ENCODE peak calls at places on chromosomes 4 and X, in nine cellular contexts. Z, W, O, T, K, X, J, E and B are unnamed samples. For H3K4me1, the result is how much of the 10 kb centered on the place peaks cover.

GRCh38 chr4:91958651-91959050 is 345.1 kb upstream of the GRID2 start:
- DNase-seq in Z (no peak), W (no peak), O (no peak), T (no peak), K (no peak), X (no peak), J (no peak), E (peak), B (no peak)

GRCh38 chrX:52015794-52016193 is 53.2 kb downstream of the MAGED4B start:
- DNase-seq in Z (no peak), W (no peak), O (no peak), T (no peak), K (no peak), X (no peak), J (no peak), E (peak), B (no peak)

GRCh38 chr4:106864231-106864630 is 171.9 kb downstream of the DKK2 start:
- DNase-seq in Z (no peak), W (no peak), O (no peak), T (no peak), K (no peak), X (no peak), J (no peak), E (no peak), B (no peak)

GRCh38 chr4:152310223-152310622 is 225.7 kb downstream of the FBXW7 start:
- DNase-seq in Z (no peak), W (no peak), O (no peak), T (no peak), K (peak), X (no peak), J (no peak), E (peak), B (no peak)

GRCh38 chr4:101670897-101671296 is 119.6 kb upstream of the BANK1 start:
- DNase-seq in Z (no peak), W (no peak), O (no peak), T (peak), K (no peak), X (no peak), J (no peak), E (no peak), B (no peak)

GRCh38 chrX:30821116-30821515 is 67.9 kb downstream of the TAB3 start:
- DNase-seq in Z (no peak), W (no peak), O (no peak), T (no peak), K (no peak), X (no peak), J (no peak), E (no peak), B (no peak)

GRCh38 chr4:7607156-7607910 is 172.6 kb upstream of the PSAPL1 start:
- DNase-seq in Z (no peak), W (no peak), O (no peak), T (no peak), K (no peak), X (no peak), J (peak), E (no peak), B (no peak)

GRCh38 chr4:98283219-98284199 is 22.3 kb downstream of the RAP1GDS1 start:
- DNase-seq in Z (no peak), W (no peak), O (no peak), T (no peak), K (peak), X (no peak), J (no peak), E (no peak), B (no peak)

GRCh38 chr4:124104101-124104500 is 608.4 kb downstream of the ANKRD50 start:
- DNase-seq in Z (no peak), W (no peak), O (peak), T (no peak), K (peak), X (no peak), J (no peak), E (no peak), B (no peak)

GRCh38 chrX:30762754-30763153 is 109.5 kb downstream of the GK start:
- DNase-seq in Z (no peak), W (no peak), O (no peak), T (no peak), K (no peak), X (no peak), J (no peak), E (no peak), B (no peak)

GRCh38 chr4:155526452-155527169 is 140.0 kb upstream of the GUCY1A1 start:
- DNase-seq in Z (no peak), W (no peak), O (no peak), T (no peak), K (no peak), X (no peak), J (no peak), E (no peak), B (no peak)
- H3K4me1 ChIP-seq in Z (under half), W (under half), O (under half), T (under half), K (under half), X (under half), J (under half), E (under half), B (under half)

GRCh38 chrX:2693123-2693438 is 2.0 kb downstream of the CD99 start:
- DNase-seq in Z (no peak), W (peak), O (no peak), T (no peak), K (no peak), X (no peak), J (no peak), E (no peak), B (no peak)
- H3K27ac ChIP-seq in Z (peak), W (peak), O (peak), T (no peak), K (no peak), X (peak), J (no peak), E (no peak), B (peak)

DNA sequence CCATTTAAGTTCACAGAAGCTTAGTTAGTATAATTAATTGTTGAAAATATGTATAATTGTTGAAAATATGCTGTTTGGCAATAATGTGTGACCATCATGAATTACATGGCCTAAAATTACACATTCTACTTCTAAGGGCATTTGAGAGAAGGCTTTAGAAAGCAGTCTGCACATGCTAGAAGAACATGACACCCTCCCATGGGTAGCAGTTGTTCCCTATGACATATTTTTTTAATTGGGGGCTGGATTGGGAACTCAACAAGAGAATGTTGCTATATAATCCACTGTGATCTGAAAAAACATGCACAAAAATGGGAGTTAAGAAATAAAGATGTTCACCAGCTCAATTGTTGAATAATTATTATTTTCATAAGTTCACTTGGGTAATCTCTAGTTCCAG is 331.4 kb downstream of the ARHGAP24 start:
- DNase-seq in Z (no peak), W (no peak), O (no peak), T (no peak), K (no peak), X (no peak), J (no peak), E (no peak), B (no peak)
- H3K4me1 ChIP-seq in Z (under half), W (under half), O (under half), T (under half), K (under half), X (under half), J (under half), E (under half), B (under half)

GRCh38 chrX:115413246-115413878 is 123.8 kb downstream of the LUZP4 start:
- DNase-seq in Z (no peak), W (no peak), O (no peak), T (no peak), K (no peak), X (no peak), J (no peak), E (no peak), B (no peak)

GRCh38 chrX:115409551-115409950 is 120.0 kb downstream of the LUZP4 start:
- DNase-seq in Z (no peak), W (no peak), O (no peak), T (no peak), K (no peak), X (peak), J (no peak), E (no peak), B (no peak)

GRCh38 chrX:115408736-115409390 is 119.3 kb downstream of the LUZP4 start:
- DNase-seq in Z (no peak), W (no peak), O (no peak), T (no peak), K (no peak), X (no peak), J (no peak), E (no peak), B (no peak)

DNA sequence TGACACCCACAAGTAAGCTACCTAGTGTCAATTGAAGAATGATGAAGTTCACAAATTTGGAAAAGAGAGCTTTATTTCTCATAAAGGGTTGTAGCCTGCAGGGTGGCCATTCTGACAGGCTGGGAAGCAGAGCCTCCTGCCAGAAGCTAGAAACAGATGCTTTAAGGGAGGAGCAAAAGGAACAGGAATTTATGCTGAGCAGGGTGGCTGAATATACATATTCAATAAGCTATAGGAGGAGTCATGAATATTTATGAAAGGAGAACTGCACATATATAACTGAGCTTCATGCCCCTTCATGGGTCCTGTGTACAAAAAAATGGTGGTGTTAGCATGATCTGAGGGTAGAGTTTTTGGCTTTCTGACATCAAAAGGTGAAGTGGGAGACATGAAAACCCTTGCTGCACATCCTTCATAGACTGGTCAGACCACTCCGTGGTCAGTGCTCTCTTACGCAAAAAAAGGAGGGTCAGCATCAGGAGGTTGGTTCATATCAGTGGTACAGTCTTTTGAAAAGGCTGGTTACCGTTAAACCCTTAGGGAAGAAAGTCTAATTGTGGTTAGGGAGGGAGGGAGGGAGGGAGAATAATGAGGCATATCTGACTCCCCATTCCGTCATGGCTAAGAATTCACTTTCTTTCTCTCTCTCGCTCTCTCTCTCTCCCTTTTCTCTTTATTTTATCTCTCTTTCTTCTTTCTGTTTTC is 121.4 kb downstream of the LUZP4 start:
- DNase-seq in Z (no peak), W (no peak), O (no peak), T (no peak), K (no peak), X (no peak), J (no peak), E (no peak), B (no peak)
- H3K27ac ChIP-seq in Z (no peak), W (no peak), O (no peak), T (no peak), K (no peak), X (peak), J (no peak), E (no peak), B (no peak)

DNA sequence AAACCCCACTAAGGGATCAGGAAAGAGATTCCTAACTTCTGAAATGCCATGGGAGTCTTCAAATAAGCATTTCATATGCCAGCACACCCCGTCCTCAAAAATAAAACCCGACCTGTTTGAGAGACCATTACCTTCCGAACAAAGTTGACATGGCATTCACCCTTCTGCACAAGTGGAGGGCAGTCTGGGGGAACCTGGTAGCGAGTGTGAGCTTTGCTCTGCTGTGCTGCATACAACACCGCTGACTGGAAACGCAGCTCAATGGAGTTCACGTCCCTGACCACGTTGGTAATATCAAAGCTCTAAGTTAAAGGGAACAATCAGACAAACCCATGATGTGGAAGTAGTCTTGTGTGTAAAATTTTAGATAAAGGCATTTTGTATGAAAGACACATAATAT is 38.0 kb downstream of the MANBA start:
- DNase-seq in Z (no peak), W (no peak), O (no peak), T (no peak), K (no peak), X (no peak), J (no peak), E (no peak), B (no peak)
- H3K4me1 ChIP-seq in Z (under half), W (under half), O (under half), T (under half), K (under half), X (under half), J (under half), E (under half), B (under half)

GRCh38 chrX:9493936-9494335 is 29.1 kb downstream of the TBL1X start:
- DNase-seq in Z (no peak), W (no peak), O (no peak), T (no peak), K (no peak), X (no peak), J (no peak), E (no peak), B (no peak)
- H3K27ac ChIP-seq in Z (no peak), W (no peak), O (no peak), T (no peak), K (no peak), X (no peak), J (no peak), E (no peak), B (no peak)

GRCh38 chr4:41141910-41142309 is 72.4 kb downstream of the APBB2 start:
- DNase-seq in Z (peak), W (no peak), O (no peak), T (no peak), K (peak), X (no peak), J (no peak), E (no peak), B (no peak)

GRCh38 chr4:41142356-41142755 is 72.0 kb downstream of the APBB2 start:
- DNase-seq in Z (no peak), W (no peak), O (no peak), T (no peak), K (no peak), X (no peak), J (no peak), E (no peak), B (no peak)

GRCh38 chr4:41144812-41145211 is 69.5 kb downstream of the APBB2 start:
- DNase-seq in Z (no peak), W (no peak), O (no peak), T (no peak), K (peak), X (no peak), J (no peak), E (no peak), B (no peak)

GRCh38 chr4:41143721-41144379 is 70.5 kb downstream of the APBB2 start:
- DNase-seq in Z (no peak), W (no peak), O (no peak), T (no peak), K (no peak), X (no peak), J (no peak), E (no peak), B (no peak)

GRCh38 chr4:41142946-41143720 is 71.2 kb downstream of the APBB2 start:
- DNase-seq in Z (no peak), W (no peak), O (no peak), T (peak), K (peak), X (no peak), J (no peak), E (no peak), B (no peak)
- H3K4me1 ChIP-seq in Z (under half), W (under half), O (half or more), T (under half), K (half or more), X (under half), J (under half), E (under half), B (under half)